ENCODE peak calls at places on chromosomes 7 and 10, in eight cellular contexts. V, E, Y, F, M, H, Q and R are unnamed samples.

GRCh38 chr7:68535266-68535665 is 1063.0 kb upstream of the AUTS2 start:
- DNase-seq in V (no peak), E (no peak), Y (no peak), F (no peak), M (no peak), H (no peak), Q (no peak), R (no peak)

GRCh38 chr7:100148225-100148558 is 526 bp upstream of the LAMTOR4 start:
- DNase-seq in V (no peak), E (no peak), Y (no peak), F (no peak), M (no peak), H (no peak), Q (no peak), R (no peak)

GRCh38 chr7:4267326-4268039 is 414.6 kb upstream of the FOXK1 start:
- DNase-seq in V (no peak), E (no peak), Y (no peak), F (no peak), M (no peak), H (no peak), Q (no peak), R (no peak)

GRCh38 chr7:141702047-141702567 is at the start of gene DENND11:
- DNase-seq in V (peak; percentile 70), E (peak; percentile 11), Y (no peak), F (peak; percentile 39), M (peak; percentile 40), H (peak; percentile 33), Q (peak; percentile 59), R (peak; percentile 65)

GRCh38 chr10:99943908-99944307 is 65.8 kb downstream of the DNMBP start:
- DNase-seq in V (no peak), E (no peak), Y (no peak), F (no peak), M (no peak), H (no peak), Q (no peak), R (no peak)

GRCh38 chr7:96495751-96496216 is 173.9 kb upstream of the SLC25A13 start:
- DNase-seq in V (no peak), E (no peak), Y (no peak), F (no peak), M (no peak), H (no peak), Q (no peak), R (no peak)

GRCh38 chr7:48089415-48089975 is 430 bp downstream of the UPP1 start:
- DNase-seq in V (peak; percentile 72), E (no peak), Y (no peak), F (no peak), M (peak; percentile 56), H (peak; percentile 60), Q (peak; percentile 66), R (peak; percentile 59)

GRCh38 chr7:151990567-151990966 is 34.3 kb downstream of the GALNTL5 start:
- DNase-seq in V (no peak), E (no peak), Y (peak; percentile 11), F (no peak), M (no peak), H (no peak), Q (no peak), R (no peak)

GRCh38 chr10:132546567-132547420 is 9.2 kb downstream of the INPP5A start:
- DNase-seq in V (peak; percentile 45), E (no peak), Y (no peak), F (no peak), M (peak; percentile 50), H (no peak), Q (peak; percentile 73), R (no peak)

GRCh38 chr7:35185908-35186731 is 67.8 kb downstream of the TBX20 start:
- DNase-seq in V (peak; percentile 51), E (peak; percentile 78), Y (no peak), F (peak; percentile 13), M (no peak), H (no peak), Q (peak; percentile 20), R (peak; percentile 67)

GRCh38 chr10:108434818-108435217 is 1270.3 kb upstream of the SORCS1 start:
- DNase-seq in V (no peak), E (no peak), Y (no peak), F (no peak), M (no peak), H (no peak), Q (no peak), R (no peak)
- TF ChIP-seq CTCF in V (no peak), E (peak; percentile 16), Y (no peak), F (no peak), M (no peak), H (no peak), Q (peak; percentile 4), R (no peak)

DNA sequence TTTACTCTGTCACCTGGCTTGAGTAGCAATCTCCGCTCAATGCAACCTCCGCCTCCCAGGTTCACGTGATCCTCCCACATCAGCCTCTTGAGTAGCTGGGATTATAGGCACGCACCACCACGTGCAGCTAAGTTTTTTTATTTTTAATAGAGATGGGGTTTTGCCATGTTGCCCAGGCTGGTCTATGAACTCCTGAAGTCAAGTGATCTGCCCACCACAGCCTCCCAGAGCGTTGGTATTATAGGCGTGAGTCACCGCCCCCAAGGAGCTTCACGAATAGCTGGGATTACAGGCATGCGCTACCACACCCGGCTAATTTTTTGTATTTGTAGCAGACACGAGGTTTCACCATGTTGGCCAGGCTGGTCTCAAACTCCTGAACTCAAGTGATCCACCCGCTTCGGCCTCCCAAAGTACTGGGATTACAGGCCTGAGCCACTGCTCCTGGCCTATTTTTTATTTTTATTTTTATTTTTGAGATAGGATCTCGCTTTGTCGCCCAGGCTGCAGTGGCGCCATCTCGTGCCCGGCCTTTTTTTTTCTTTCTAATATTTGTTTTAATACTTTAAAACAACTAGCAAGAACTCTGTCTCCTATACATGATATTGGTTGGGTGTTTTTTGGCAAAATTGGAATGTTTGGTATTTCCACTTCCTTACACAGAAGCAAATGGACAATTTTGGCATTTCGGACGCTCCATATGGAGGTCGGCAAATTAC is 1.1 kb downstream of the EFCAB10 start:
- DNase-seq in V (no peak), E (no peak), Y (no peak), F (no peak), M (no peak), H (no peak), Q (no peak), R (no peak)
- TF ChIP-seq CTCF in V (no peak), E (no peak), Y (no peak), F (no peak), M (no peak), H (no peak), Q (no peak), R (no peak)

GRCh38 chr7:42406358-42406757 is 169.3 kb upstream of the GLI3 start:
- DNase-seq in V (no peak), E (no peak), Y (no peak), F (no peak), M (no peak), H (no peak), Q (no peak), R (no peak)
- TF ChIP-seq CTCF in V (no peak), E (no peak), Y (no peak), F (no peak), M (no peak), H (no peak), Q (no peak), R (no peak)

DNA sequence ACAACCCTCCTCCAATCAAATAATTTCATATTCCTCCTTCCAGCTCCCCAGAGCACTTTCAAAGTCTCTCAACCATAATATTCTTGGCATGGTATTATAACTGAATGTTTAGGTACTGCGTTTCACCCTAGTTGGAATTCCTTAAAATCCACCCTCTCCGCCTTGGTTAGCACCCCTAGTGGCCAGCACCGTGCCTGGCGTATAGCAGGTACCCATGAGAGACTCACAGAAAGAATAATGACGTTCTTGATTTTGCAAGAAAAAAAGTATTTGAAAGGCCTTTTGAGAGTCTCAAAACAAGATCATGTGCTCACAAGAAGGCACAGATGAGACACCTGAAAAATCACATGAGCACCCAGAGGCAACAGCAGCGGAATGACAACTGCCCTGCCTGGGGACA is 50.8 kb downstream of the GLI3 start:
- DNase-seq in V (no peak), E (peak; percentile 17), Y (no peak), F (no peak), M (no peak), H (no peak), Q (no peak), R (peak; percentile 59)
- TF ChIP-seq CTCF in V (no peak), E (peak; percentile 51), Y (peak; percentile 64), F (peak; percentile 29), M (no peak), H (no peak), Q (peak; percentile 15), R (peak; percentile 81)

GRCh38 chr7:134485202-134485601 is 26.3 kb upstream of the AKR1B1 start:
- DNase-seq in V (no peak), E (no peak), Y (no peak), F (no peak), M (no peak), H (no peak), Q (no peak), R (no peak)
- TF ChIP-seq CTCF in V (no peak), E (no peak), Y (no peak), F (no peak), M (no peak), H (no peak), Q (no peak), R (no peak)

GRCh38 chr7:129664029-129665012 is 52.8 kb downstream of the NRF1 start:
- DNase-seq in V (no peak), E (peak; percentile 17), Y (peak; percentile 76), F (peak; percentile 75), M (no peak), H (no peak), Q (no peak), R (no peak)
- TF ChIP-seq CTCF in V (peak; percentile 54), E (peak; percentile 46), Y (peak; percentile 88), F (peak; percentile 74), M (no peak), H (no peak), Q (peak; percentile 56), R (peak; percentile 69)

GRCh38 chr10:24727811-24728210 is 4.1 kb upstream of the ARHGAP21 start:
- DNase-seq in V (no peak), E (no peak), Y (no peak), F (no peak), M (no peak), H (no peak), Q (no peak), R (no peak)
- TF ChIP-seq CTCF in V (no peak), E (no peak), Y (peak; percentile 46), F (peak; percentile 24), M (no peak), H (no peak), Q (no peak), R (no peak)

GRCh38 chr10:7550038-7550437 is 116.7 kb downstream of the ITIH5 start:
- DNase-seq in V (no peak), E (no peak), Y (no peak), F (no peak), M (no peak), H (no peak), Q (no peak), R (no peak)

GRCh38 chr10:7553531-7553930 is 113.2 kb downstream of the ITIH5 start:
- DNase-seq in V (no peak), E (no peak), Y (no peak), F (no peak), M (no peak), H (no peak), Q (no peak), R (no peak)

GRCh38 chr10:7551289-7551688 is 115.5 kb downstream of the ITIH5 start:
- DNase-seq in V (no peak), E (no peak), Y (no peak), F (no peak), M (no peak), H (no peak), Q (peak; percentile 49), R (no peak)

GRCh38 chr10:7547825-7548224 is 118.9 kb downstream of the ITIH5 start:
- DNase-seq in V (no peak), E (no peak), Y (no peak), F (no peak), M (no peak), H (no peak), Q (no peak), R (no peak)

GRCh38 chr10:7551891-7552731 is 114.7 kb downstream of the ITIH5 start:
- DNase-seq in V (no peak), E (no peak), Y (no peak), F (no peak), M (no peak), H (no peak), Q (peak; percentile 33), R (no peak)
- TF ChIP-seq CTCF in V (no peak), E (no peak), Y (no peak), F (no peak), M (no peak), H (no peak), Q (no peak), R (no peak)